ENCODE peak calls at places on chromosomes 5 and 9, in four cellular contexts. V is GM12892, U is GM12878, Y is SK-N-SH. M is an unnamed sample.

GRCh38 chr5:44774279-44774880 is 34.4 kb upstream of the MRPS30 start:
- DNase-seq in V (no peak), Y (peak), U (no peak), M (no peak)

GRCh38 chr5:75050415-75050814 is 1.9 kb downstream of the GCNT4 start:
- DNase-seq in Y (peak), U (no peak), V (no peak), M (no peak)

GRCh38 chr5:1494780-1495524 is 28.8 kb downstream of the LPCAT1 start:
- DNase-seq in U (peak), V (no peak), Y (no peak), M (no peak)

GRCh38 chr9:128892223-128892892 is 10.4 kb downstream of the LRRC8A start:
- DNase-seq in Y (no peak), V (no peak), U (no peak), M (no peak)

GRCh38 chr9:128138001-128138400 is 10.5 kb upstream of the PTGES2 start:
- DNase-seq in Y (no peak), V (no peak), U (no peak), M (no peak)

GRCh38 chr9:38732849-38733248 is 12.9 kb upstream of the FAM240B start:
- DNase-seq in U (no peak), Y (no peak), V (no peak), M (no peak)

GRCh38 chr5:119876522-119876921 is 247.2 kb downstream of the FAM170A start:
- DNase-seq in U (no peak), V (no peak), Y (no peak), M (no peak)

GRCh38 chr5:127080001-127080478 is 6.7 kb upstream of the C5orf63 start:
- DNase-seq in V (no peak), Y (no peak), U (no peak), M (no peak)

GRCh38 chr9:27391495-27391894 is 94.5 kb upstream of the EQTN start:
- DNase-seq in Y (no peak), V (no peak), U (no peak), M (no peak)

GRCh38 chr5:55593115-55593472 is 58.3 kb upstream of the PLPP1 start:
- DNase-seq in V (no peak), U (no peak), Y (no peak), M (no peak)

GRCh38 chr5:6261668-6262067 is 116.7 kb downstream of the MED10 start:
- DNase-seq in U (no peak), Y (no peak), V (no peak), M (no peak)

GRCh38 chr5:104840284-104840683 is 1277.7 kb upstream of the NUDT12 start:
- DNase-seq in U (no peak), Y (no peak), V (no peak), M (no peak)

GRCh38 chr9:137669261-137669672 is 50.5 kb downstream of the EHMT1 start:
- DNase-seq in U (no peak), Y (no peak), V (no peak), M (no peak)

GRCh38 chr5:179427032-179427675 is 81.9 kb upstream of the ADAMTS2 start:
- DNase-seq in U (no peak), V (no peak), Y (no peak), M (no peak)

GRCh38 chr9:6150483-6150882 is 65.1 kb upstream of the IL33 start:
- DNase-seq in V (no peak), Y (no peak), U (no peak), M (no peak)

GRCh38 chr9:6147847-6148246 is 67.8 kb upstream of the IL33 start:
- DNase-seq in U (no peak), V (no peak), Y (no peak), M (no peak)

GRCh38 chr9:6152824-6153223 is 62.8 kb upstream of the IL33 start:
- DNase-seq in Y (no peak), V (no peak), U (no peak), M (no peak)

GRCh38 chr9:6149315-6149714 is 66.3 kb upstream of the IL33 start:
- DNase-seq in U (no peak), V (no peak), Y (no peak), M (no peak)

DNA sequence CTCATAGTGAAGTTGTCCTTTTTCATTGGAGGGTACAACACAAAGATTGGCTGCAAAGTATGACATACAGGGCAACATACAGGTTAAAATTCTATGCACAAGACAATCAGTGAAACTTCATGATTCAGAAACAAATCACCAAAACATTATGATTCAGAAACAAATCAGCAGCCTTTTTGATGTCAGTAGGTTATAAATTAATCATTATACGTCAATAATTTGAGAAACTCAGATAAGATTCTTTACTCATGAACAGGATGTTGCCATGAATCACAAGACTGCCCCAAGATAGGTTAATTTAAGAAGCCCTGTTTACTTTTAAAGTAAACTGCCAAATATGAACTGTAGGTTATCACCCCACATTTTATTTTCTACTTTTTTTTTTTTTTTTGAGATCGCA is 62.2 kb upstream of the IL33 start:
- DNase-seq in V (no peak), Y (no peak), U (no peak), M (no peak)
- TF ChIP-seq POLR2AphosphoS5 in V (no peak), Y (no peak), U (no peak), M (no peak)

GRCh38 chr5:62284946-62285891 is 20.8 kb upstream of the KIF2A start:
- DNase-seq in V (no peak), U (peak), Y (no peak), M (no peak)
- TF ChIP-seq TAF1 in V (no peak), U (peak), Y (no peak), M (no peak)

DNA sequence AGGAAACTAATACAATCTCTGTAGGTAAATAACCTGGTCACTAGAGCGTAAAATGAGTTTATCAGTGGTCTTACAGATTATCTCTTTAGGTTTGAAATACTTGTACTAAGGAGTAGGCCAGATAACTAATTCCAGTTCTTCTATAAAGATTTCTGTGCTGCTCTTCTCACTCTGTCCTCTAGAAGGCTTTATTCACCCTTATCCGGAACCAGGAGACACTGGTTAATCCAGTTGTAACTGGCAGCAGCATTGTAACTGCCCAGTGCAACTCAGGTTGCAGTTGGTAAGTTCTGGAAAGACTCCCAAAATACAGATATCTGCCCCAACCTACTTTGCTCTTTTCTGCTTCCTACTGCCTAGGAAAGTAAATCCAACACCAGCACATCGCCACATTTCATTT is 19.8 kb downstream of the C5orf22 start:
- DNase-seq in Y (no peak), V (no peak), U (no peak), M (no peak)
- TF ChIP-seq POLR2AphosphoS5 in Y (no peak), V (no peak), U (no peak), M (no peak)

GRCh38 chr9:122551371-122551770 is 1.5 kb upstream of the OR1N2 start:
- DNase-seq in V (no peak), Y (no peak), U (no peak), M (no peak)

DNA sequence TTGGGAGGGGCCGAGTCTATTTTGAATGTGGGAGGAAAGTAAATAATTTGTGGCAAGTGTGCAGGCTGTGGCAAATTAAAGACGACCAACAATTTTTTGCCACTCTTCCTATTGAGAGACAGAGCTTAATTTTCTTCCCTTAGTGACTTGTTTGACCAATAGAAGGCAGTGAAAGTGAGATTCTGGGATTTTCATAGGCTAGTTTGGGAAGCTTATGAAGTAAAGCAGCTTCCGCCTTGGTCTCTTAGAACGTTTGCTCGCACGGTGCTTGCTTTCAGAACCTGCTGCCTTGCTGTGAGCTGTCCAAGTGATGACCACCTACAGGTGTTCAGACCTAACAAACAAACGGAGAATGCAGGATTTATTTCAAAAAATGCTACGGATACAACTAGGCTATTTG is 6.7 kb upstream of the OR1N2 start:
- DNase-seq in U (no peak), Y (no peak), V (no peak), M (no peak)
- TF ChIP-seq TAF1 in U (no peak), Y (no peak), V (no peak), M (no peak)

GRCh38 chr9:87285183-87285582 is 212.5 kb upstream of the DAPK1 start:
- DNase-seq in V (no peak), U (no peak), Y (peak), M (no peak)
- TF ChIP-seq POLR2AphosphoS5 in V (no peak), U (no peak), Y (peak), M (no peak)

GRCh38 chr5:107736608-107737007 is 65.9 kb upstream of the EFNA5 start:
- DNase-seq in V (no peak), U (no peak), Y (no peak), M (no peak)
- TF ChIP-seq TAF1 in V (no peak), U (no peak), Y (no peak), M (no peak)

GRCh38 chr5:34563269-34563668 is 92.9 kb upstream of the RAI14 start:
- DNase-seq in U (no peak), Y (no peak), V (no peak), M (no peak)

GRCh38 chr5:34563951-34564705 is 92.0 kb upstream of the RAI14 start:
- DNase-seq in Y (no peak), V (no peak), U (no peak), M (no peak)

GRCh38 chr5:34562791-34563190 is 93.3 kb upstream of the RAI14 start:
- DNase-seq in V (no peak), U (no peak), Y (no peak), M (no peak)

GRCh38 chr5:34570143-34570542 is 86.0 kb upstream of the RAI14 start:
- DNase-seq in U (no peak), V (no peak), Y (no peak), M (no peak)

DNA sequence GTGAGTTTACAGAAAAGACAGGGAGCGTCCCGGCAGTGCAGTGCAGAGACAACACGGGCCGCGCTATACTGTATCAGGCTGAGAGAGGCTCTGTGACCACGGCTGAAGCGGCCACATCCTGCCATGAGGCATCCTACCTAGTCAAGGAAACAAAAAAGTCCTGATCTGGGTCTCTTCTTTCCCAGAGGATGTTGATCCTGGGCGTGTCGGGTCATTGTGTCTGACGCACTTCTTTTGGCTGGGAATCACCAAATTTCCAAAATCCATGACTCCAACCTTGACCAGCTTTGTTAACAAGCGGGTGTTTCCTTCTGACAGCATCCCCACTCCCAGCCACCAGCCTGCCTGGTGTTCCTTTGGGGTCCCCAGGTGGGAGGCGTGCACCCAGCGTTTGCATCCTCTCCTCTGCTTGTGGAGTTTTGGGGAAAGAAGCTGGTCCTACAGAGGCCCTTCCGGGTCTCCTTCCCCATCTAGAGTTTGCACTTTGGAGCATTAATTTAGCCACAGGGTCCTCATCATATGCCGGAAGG is 91.4 kb upstream of the RAI14 start:
- DNase-seq in V (no peak), Y (no peak), U (no peak), M (no peak)
- TF ChIP-seq POLR2AphosphoS5 in V (no peak), Y (no peak), U (no peak), M (no peak)